ENCODE peak calls at places on chromosome 3, in ten cellular contexts. S is OCI-LY7; C is NCI-H2081; J is NCI-H1694 treated with DMSO at 0.1 percent for 48 hours; U is BE2C; L is RCC 7860; O is lower lobe of right lung; V is EL; Q is neural crest cell; A is stimulated activated CD8-positive, alpha-beta memory T cell treated with anti-CD3 and anti-CD28 coated beads, Interleukin-2, amount 100 ng/mL, for 1 hour. P is an unnamed sample.

GRCh38 chr3:136193273-136194043 is 2.7 kb downstream of the MSL2 start:
- DNase-seq in U (no peak), V (peak), Q (no peak), A (no peak), J (no peak), L (no peak), S (peak), O (no peak), C (no peak), P (no peak)

GRCh38 chr3:139100821-139101220 is 56.1 kb upstream of the PRR23C start:
- DNase-seq in C (no peak), A (no peak), O (no peak), J (no peak), V (no peak), Q (no peak), S (no peak), U (no peak), L (no peak), P (no peak)

GRCh38 chr3:87461036-87461435 is 184.7 kb upstream of the POU1F1 start:
- DNase-seq in V (no peak), J (no peak), O (no peak), U (no peak), A (no peak), S (no peak), Q (no peak), L (no peak), C (no peak), P (no peak)

GRCh38 chr3:43406637-43407023 is 120.3 kb downstream of the SNRK start:
- DNase-seq in U (no peak), C (no peak), L (no peak), Q (no peak), S (no peak), A (no peak), V (no peak), J (no peak), O (no peak), P (no peak)

GRCh38 chr3:160678447-160678846 is 1.5 kb downstream of the ARL14 start:
- DNase-seq in A (no peak), U (no peak), S (no peak), L (no peak), O (no peak), Q (no peak), V (no peak), J (no peak), C (no peak), P (no peak)

GRCh38 chr3:141399200-141399599 is 30.9 kb downstream of the ZBTB38 start:
- DNase-seq in J (no peak), C (no peak), V (no peak), A (no peak), Q (no peak), S (no peak), O (no peak), U (no peak), L (no peak), P (no peak)

GRCh38 chr3:65484964-65485363 is 553.8 kb downstream of the MAGI1 start:
- DNase-seq in O (no peak), L (no peak), Q (no peak), J (no peak), U (no peak), C (no peak), A (no peak), V (no peak), S (no peak), P (no peak)

GRCh38 chr3:127951276-127951675 is 36.2 kb downstream of the KBTBD12 start:
- DNase-seq in L (no peak), S (no peak), C (no peak), Q (no peak), A (no peak), J (no peak), U (no peak), V (peak), O (no peak), P (no peak)